ENCODE peak calls at places on chromosomes 16 and 17, in six cellular contexts. D is effector CD8-positive, alpha-beta T cell; U is left ventricle myocardium inferior; L is stimulated activated CD4-positive, alpha-beta T cell treated with anti-CD3 and anti-CD28 coated beads, Interleukin-1b, Interleukin-23, amount 100 ng/mL, for 4 hours; B is adrenal gland; Y is cardiac fibroblast. C is an unnamed sample.

GRCh38 chr16:1571012-1571671 is 37.7 kb downstream of the TMEM204 start:
- DNase-seq in B (no peak), L (no peak), Y (no peak), U (no peak), D (no peak), C (no peak)

GRCh38 chr16:85402910-85403692 is 210.0 kb upstream of the GSE1 start:
- DNase-seq in U (peak), L (no peak), B (peak), D (no peak), Y (peak), C (peak)

GRCh38 chr16:50967827-50968612 is 183.1 kb downstream of the SALL1 start:
- DNase-seq in L (no peak), D (no peak), B (no peak), Y (no peak), U (no peak), C (no peak)

GRCh38 chr17:46822388-46822921 is 4.0 kb upstream of the WNT3 start:
- DNase-seq in U (no peak), D (no peak), L (peak), Y (no peak), B (no peak), C (peak)

GRCh38 chr16:90046122-90046970 is 27.1 kb upstream of the DBNDD1 start:
- DNase-seq in D (no peak), Y (no peak), B (peak), U (no peak), L (no peak), C (no peak)

GRCh38 chr17:8140413-8141029 is 11.7 kb downstream of the PER1 start:
- DNase-seq in L (no peak), Y (no peak), D (no peak), B (peak), U (no peak), C (peak)

GRCh38 chr17:40679523-40679907 is 14.5 kb upstream of the KRT222 start:
- DNase-seq in U (no peak), B (no peak), D (no peak), Y (no peak), L (no peak), C (no peak)

GRCh38 chr16:2518823-2519710 is 1.1 kb upstream of the AMDHD2 start:
- DNase-seq in D (no peak), Y (no peak), B (no peak), L (no peak), U (no peak), C (peak)

GRCh38 chr16:78244131-78244899 is 144.9 kb downstream of the WWOX start:
- DNase-seq in B (no peak), L (no peak), D (no peak), U (no peak), Y (no peak), C (no peak)

GRCh38 chr16:65406076-65406475 is 284.2 kb upstream of the CDH11 start:
- DNase-seq in D (no peak), U (no peak), L (no peak), Y (no peak), B (no peak), C (no peak)

GRCh38 chr16:24800586-24800985 is 45.2 kb upstream of the SLC5A11 start:
- DNase-seq in U (no peak), Y (peak), D (no peak), L (no peak), B (no peak), C (no peak)

GRCh38 chr17:40317345-40317873 is 8.4 kb downstream of the RARA start:
- DNase-seq in L (no peak), D (peak), U (peak), B (no peak), Y (peak), C (peak)

GRCh38 chr17:17737938-17738894 is 57.0 kb downstream of the RAI1 start:
- DNase-seq in B (no peak), L (no peak), D (no peak), Y (peak), U (no peak), C (no peak)

GRCh38 chr17:44747566-44747965 is 11.2 kb upstream of the ADAM11 start:
- DNase-seq in U (no peak), Y (no peak), B (no peak), L (no peak), D (no peak), C (no peak)

GRCh38 chr17:31586946-31587345 is 195.5 kb downstream of the RAB11FIP4 start:
- DNase-seq in L (no peak), Y (peak), B (no peak), U (no peak), D (no peak), C (no peak)

GRCh38 chr17:82330322-82331239 is 3.0 kb downstream of the SECTM1 start:
- DNase-seq in Y (peak), U (no peak), L (no peak), B (peak), D (no peak), C (peak)

GRCh38 chr17:37293770-37294169 is 82.0 kb upstream of the C17orf78 start:
- DNase-seq in D (no peak), B (no peak), L (no peak), Y (no peak), U (no peak), C (no peak)

GRCh38 chr17:7043544-7044268 is at the start of gene SLC16A11:
- DNase-seq in D (peak), U (peak), B (peak), Y (peak), L (no peak), C (peak)

GRCh38 chr17:74686761-74687160 is 26.0 kb downstream of the CD300LF start:
- DNase-seq in U (no peak), L (no peak), D (no peak), B (no peak), Y (no peak), C (no peak)

GRCh38 chr16:61823326-61823725 is 212.9 kb downstream of the CDH8 start:
- DNase-seq in L (no peak), D (no peak), U (no peak), B (no peak), Y (no peak), C (no peak)

GRCh38 chr16:30063278-30063892 is 2.2 kb upstream of the ALDOA start:
- DNase-seq in D (no peak), B (no peak), Y (no peak), L (no peak), U (no peak), C (no peak)

GRCh38 chr17:77496831-77497577 is 356.2 kb downstream of the SEC14L1 start:
- DNase-seq in U (peak), L (no peak), D (no peak), B (no peak), Y (no peak), C (peak)

GRCh38 chr17:65600518-65600917 is 39.1 kb upstream of the AXIN2 start:
- DNase-seq in D (no peak), Y (no peak), B (no peak), L (no peak), U (no peak), C (no peak)

GRCh38 chr17:77352441-77352840 is 211.7 kb downstream of the SEC14L1 start:
- DNase-seq in U (no peak), D (no peak), Y (no peak), B (peak), L (no peak), C (peak)

GRCh38 chr16:3998793-3999478 is 117.3 kb downstream of the ADCY9 start:
- DNase-seq in U (no peak), B (no peak), D (no peak), Y (peak), L (no peak), C (no peak)

GRCh38 chr17:68710976-68711375 is 109.8 kb upstream of the FAM20A start:
- DNase-seq in L (no peak), U (no peak), D (no peak), B (no peak), Y (no peak), C (no peak)

GRCh38 chr16:89067677-89068076 is 26.0 kb upstream of the ACSF3 start:
- DNase-seq in L (no peak), U (no peak), D (no peak), Y (peak), B (no peak), C (no peak)

GRCh38 chr17:37801131-37801530 is 56.3 kb upstream of the HNF1B start:
- DNase-seq in L (no peak), Y (no peak), B (no peak), U (no peak), D (no peak), C (no peak)

GRCh38 chr16:67713647-67714273 is 5.4 kb downstream of the GFOD2 start:
- DNase-seq in B (no peak), Y (no peak), L (no peak), U (no peak), D (no peak), C (no peak)

GRCh38 chr16:77723108-77723514 is 797 bp downstream of the NUDT7 start:
- DNase-seq in L (no peak), B (peak), D (no peak), Y (peak), U (peak), C (peak)

GRCh38 chr16:67482260-67482924 is 955 bp downstream of the AGRP start:
- DNase-seq in L (no peak), B (no peak), Y (no peak), U (no peak), D (no peak), C (no peak)

GRCh38 chr16:17828012-17828411 is 357.3 kb upstream of the XYLT1 start:
- DNase-seq in L (no peak), U (no peak), Y (peak), B (peak), D (no peak), C (no peak)

GRCh38 chr17:15490634-15491261 is 23.3 kb upstream of the CDRT4 start:
- DNase-seq in B (peak), D (no peak), Y (peak), L (no peak), U (peak), C (no peak)

GRCh38 chr17:2705888-2706795 is 5.4 kb downstream of the CLUH start:
- DNase-seq in B (no peak), U (no peak), L (no peak), Y (no peak), D (no peak), C (no peak)

GRCh38 chr17:77049440-77049839 is 91.3 kb upstream of the SEC14L1 start:
- DNase-seq in Y (no peak), B (no peak), D (no peak), U (no peak), L (no peak), C (no peak)